ENCODE peak calls at places on chromosome 11, in seven cellular contexts. O is A549, L is cardiac fibroblast, M is foreskin fibroblast, G is ovary, Y is endodermal cell, I is brain microvascular endothelial cell. E is an unnamed sample.

GRCh38 chr11:101881586-101881985 is 33.2 kb upstream of the CEP126 start:
- DNase-seq in I (no peak), Y (no peak), O (no peak), L (no peak), M (peak; percentile 65), G (no peak), E (no peak)

GRCh38 chr11:83437939-83438338 is 151.8 kb upstream of the CCDC90B start:
- DNase-seq in G (no peak), Y (no peak), I (no peak), M (no peak), L (no peak), O (no peak), E (no peak)

GRCh38 chr11:8271106-8271886 is 7.6 kb upstream of the LMO1 start:
- DNase-seq in I (no peak), M (no peak), O (no peak), L (no peak), Y (peak; percentile 18), G (no peak), E (no peak)

GRCh38 chr11:112278803-112279202 is 18.1 kb upstream of the PLET1 start:
- DNase-seq in O (no peak), I (no peak), M (no peak), G (no peak), Y (no peak), L (no peak), E (no peak)

GRCh38 chr11:76194872-76195668 is 11.2 kb downstream of the WNT11 start:
- DNase-seq in O (no peak), G (no peak), M (peak; percentile 26), L (peak; percentile 10), I (no peak), Y (no peak), E (no peak)

GRCh38 chr11:2870955-2871720 is 14.4 kb downstream of the CDKN1C start:
- DNase-seq in M (no peak), I (no peak), G (no peak), O (no peak), L (no peak), Y (no peak), E (no peak)

GRCh38 chr11:8094656-8095055 is 13.6 kb downstream of the TUB start:
- DNase-seq in M (no peak), G (no peak), Y (peak; percentile 15), I (no peak), L (no peak), O (no peak), E (no peak)

GRCh38 chr11:78419327-78419726 is 1.7 kb upstream of the GAB2 start:
- DNase-seq in O (peak; percentile 71), G (peak; percentile 57), L (peak; percentile 99), I (peak; percentile 98), Y (no peak), M (peak; percentile 94), E (peak; percentile 97)

GRCh38 chr11:57214494-57214893 is 22.6 kb downstream of the APLNR start:
- DNase-seq in L (peak; percentile 71), I (peak; percentile 83), G (no peak), M (peak; percentile 89), O (peak; percentile 16), Y (no peak), E (peak; percentile 49)

GRCh38 chr11:504053-504993 is 2.7 kb downstream of the RNH1 start:
- DNase-seq in O (no peak), Y (peak; percentile 43), I (no peak), L (peak; percentile 68), G (peak; percentile 53), M (peak; percentile 85), E (no peak)

GRCh38 chr11:76910620-76911414 is 50.1 kb downstream of the ACER3 start:
- DNase-seq in L (peak; percentile 56), Y (peak; percentile 60), I (no peak), G (peak; percentile 20), O (no peak), M (peak; percentile 23), E (no peak)

GRCh38 chr11:75031771-75032549 is 43.2 kb downstream of the NEU3 start:
- DNase-seq in I (peak; percentile 62), L (peak; percentile 86), M (peak; percentile 83), O (peak; percentile 71), Y (peak; percentile 96), G (peak; percentile 37), E (no peak)

GRCh38 chr11:69962152-69962551 is 116.0 kb upstream of the ANO1 start:
- DNase-seq in G (no peak), L (peak; percentile 68), I (peak; percentile 64), O (peak; percentile 67), Y (no peak), M (peak; percentile 42), E (no peak)

GRCh38 chr11:58905141-58905715 is 34.1 kb upstream of the GLYATL1 start:
- DNase-seq in L (peak; percentile 63), G (no peak), I (peak; percentile 56), Y (peak; percentile 87), M (peak; percentile 89), O (no peak), E (no peak)

GRCh38 chr11:67273260-67273990 is 7.2 kb downstream of the GRK2 start:
- DNase-seq in L (no peak), G (no peak), Y (no peak), I (no peak), M (no peak), O (no peak), E (no peak)

GRCh38 chr11:32385998-32386397 is 49.3 kb downstream of the WT1 start:
- DNase-seq in M (peak; percentile 9), I (peak; percentile 24), O (peak; percentile 44), G (no peak), Y (peak; percentile 78), L (peak; percentile 77), E (no peak)
- TF ChIP-seq CTCF in M (peak; percentile 26), I (peak; percentile 76), O (peak; percentile 53), G (no peak), Y (peak; percentile 77), L (peak; percentile 83), E (peak; percentile 8)

DNA sequence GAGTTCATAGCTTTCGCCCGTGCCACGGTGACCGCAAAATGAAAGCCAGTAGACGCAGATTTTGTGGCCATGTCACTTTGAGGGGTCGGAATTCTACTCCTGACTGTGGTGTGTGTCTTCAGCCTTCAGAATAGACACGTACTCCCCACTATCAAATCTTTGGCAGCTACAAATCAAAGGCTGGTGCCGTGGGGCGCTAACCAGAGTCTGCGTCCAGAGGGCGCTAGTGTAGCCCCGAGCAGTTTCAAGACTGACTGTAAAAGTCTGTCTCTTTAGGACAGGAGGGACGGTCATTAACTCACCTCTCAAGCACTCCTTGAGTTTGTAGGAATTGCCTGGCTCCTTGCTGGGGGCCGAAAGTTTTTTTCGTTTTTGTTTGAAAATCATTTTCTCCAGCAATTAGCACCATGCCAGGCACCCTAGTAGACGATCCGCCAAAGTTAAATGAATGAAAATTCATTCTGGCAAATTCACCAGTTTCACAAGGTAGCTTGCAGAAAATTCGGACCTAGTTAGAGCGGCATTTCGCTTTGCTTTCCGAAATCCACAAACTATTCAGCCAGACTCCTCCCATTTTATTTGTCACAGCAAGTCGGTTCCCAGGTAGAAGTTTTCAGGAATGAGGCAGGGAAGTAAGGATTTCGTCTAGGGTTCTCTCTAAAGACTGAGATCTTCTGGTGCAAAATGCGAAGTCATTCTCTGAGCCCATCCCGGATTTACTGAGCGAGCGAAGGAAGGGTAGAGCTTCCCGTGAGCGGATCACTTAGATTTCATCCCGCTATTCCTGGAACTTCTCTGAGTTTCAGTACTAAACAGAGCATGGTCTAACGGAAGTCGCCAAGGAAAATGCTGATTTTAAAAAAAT is 2.8 kb upstream of the CALCA start:
- DNase-seq in I (peak; percentile 39), G (no peak), Y (peak; percentile 94), O (peak; percentile 64), M (peak; percentile 72), L (peak; percentile 57), E (no peak)
- H3K4me3 ChIP-seq in I (no peak overlapping the region), G (no peak overlapping the region), Y (peak overlapping the region; percentile 73), O (peak overlapping the region; percentile 29), M (no peak overlapping the region), L (no peak overlapping the region), E (no peak overlapping the region)

DNA sequence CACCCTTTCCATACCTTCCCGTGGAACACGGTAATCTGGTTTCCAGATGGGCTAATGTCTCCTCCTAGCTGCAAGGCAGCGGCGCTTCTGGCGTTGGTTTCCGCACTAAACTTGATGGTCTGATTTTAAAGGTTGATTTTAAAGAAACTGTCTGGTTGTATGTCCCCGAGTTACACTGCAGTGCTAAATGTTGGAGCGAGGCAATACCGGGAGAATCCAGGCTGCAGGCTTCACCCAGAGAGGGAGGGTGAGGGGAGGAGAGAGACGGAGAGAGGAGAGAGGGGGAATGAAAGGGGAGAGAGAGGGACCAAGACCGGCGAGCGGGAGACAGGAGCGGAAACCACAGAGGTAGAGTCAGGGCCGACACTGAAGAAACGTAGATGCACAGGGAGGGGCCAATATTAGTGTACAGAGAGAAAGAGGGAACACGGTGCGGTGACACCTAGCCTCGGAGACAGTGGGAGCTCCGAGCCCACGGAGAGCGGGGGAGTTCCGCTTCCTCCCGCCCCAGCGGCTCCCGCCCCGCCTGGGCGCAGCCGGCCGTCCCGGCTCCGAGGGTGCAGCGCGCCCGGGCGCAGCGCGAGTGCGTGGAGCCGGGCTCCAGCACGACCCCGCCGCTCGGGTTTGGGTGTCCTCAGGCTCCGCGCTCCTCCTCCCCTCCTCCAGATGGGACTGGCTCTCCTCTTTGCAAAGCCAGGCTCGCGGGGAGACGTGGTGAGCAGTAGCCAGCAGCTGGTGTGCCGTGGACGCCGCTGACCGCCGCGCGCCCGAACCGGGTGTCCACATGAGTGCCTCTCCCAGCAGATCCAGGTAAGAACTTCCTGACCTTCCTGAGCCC is 71.9 kb upstream of the GRAMD1B start:
- DNase-seq in G (no peak), I (no peak), Y (peak; percentile 72), L (peak; percentile 6), M (peak; percentile 36), O (peak; percentile 10), E (no peak)
- TF ChIP-seq CTCF in G (no peak), I (peak; percentile 45), Y (peak; percentile 50), L (no peak), M (peak; percentile 45), O (no peak), E (no peak)

GRCh38 chr11:125123947-125124633 is 12.7 kb upstream of the TMEM218 start:
- DNase-seq in L (peak; percentile 72), I (peak; percentile 35), M (peak; percentile 61), Y (peak; percentile 87), G (peak; percentile 24), O (peak; percentile 84), E (no peak)
- H3K4me3 ChIP-seq in L (no peak overlapping the region), I (no peak overlapping the region), M (no peak overlapping the region), Y (peak overlapping the region; percentile 74), G (no peak overlapping the region), O (peak overlapping the region; percentile 35), E (no peak overlapping the region)

GRCh38 chr11:114296190-114296978 is at the start of gene NNMT:
- DNase-seq in G (peak; percentile 45), I (peak; percentile 90), Y (peak; percentile 20), M (peak; percentile 97), L (peak; percentile 98), O (peak; percentile 87), E (peak; percentile 95)
- TF ChIP-seq CTCF in G (no peak), I (peak; percentile 9), Y (no peak), M (no peak), L (no peak), O (no peak), E (peak; percentile 23)

DNA sequence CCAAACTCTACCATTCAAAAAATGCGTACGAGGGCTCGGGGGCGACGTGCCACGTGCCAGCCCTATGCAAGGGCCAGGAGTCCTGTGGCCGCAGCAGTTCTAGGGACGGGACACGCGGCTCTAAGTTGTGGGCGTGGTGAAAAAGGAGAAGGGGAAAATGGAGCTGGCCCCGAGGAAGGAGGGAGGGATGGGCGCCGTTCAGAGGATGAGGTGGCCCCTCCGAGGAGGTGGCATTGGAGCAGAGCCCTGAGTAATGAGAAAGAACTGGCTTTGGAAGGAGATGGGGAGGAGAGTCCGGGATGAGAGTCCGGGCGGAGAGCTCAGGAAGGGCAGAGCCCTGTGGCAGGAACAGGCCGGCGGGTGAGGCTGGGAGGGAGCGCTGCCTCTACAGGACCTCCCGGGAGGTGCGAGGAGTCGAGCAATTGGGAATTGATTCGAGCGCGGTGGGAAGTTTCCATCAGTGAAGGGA is 21.0 kb downstream of the OTUB1 start:
- DNase-seq in G (no peak), L (peak; percentile 25), I (no peak), M (peak; percentile 80), Y (peak; percentile 79), O (peak; percentile 63), E (no peak)
- H3K4me3 ChIP-seq in G (peak overlapping the region; percentile 37), L (peak overlapping the region; percentile 48), I (peak overlapping the region; percentile 12), M (peak overlapping the region; percentile 42), Y (peak overlapping the region; percentile 58), O (peak overlapping the region; percentile 42), E (peak overlapping the region; percentile 23)